ENCODE peak calls at places on chromosomes 11 and 22, in nine cellular contexts. One of them, this sample, is unnamed.

GRCh38 chr11:73244589-73245240 is 26.6 kb downstream of the P2RY2 start:
- DNase-seq in activated naive CD4-positive, alpha-beta T cell treated with anti-CD3 and anti-CD28 coated beads for 36 hours: no peak
- DNase-seq in CD4-positive, CD25-positive, alpha-beta regulatory T cell: no peak
- DNase-seq in stimulated activated naive CD8-positive, alpha-beta T cell treated with anti-CD3 and anti-CD28 coated beads, Interleukin-15, amount 100 ng/mL, for 72 hours: no peak
- DNase-seq in NCI-H1930: no peak
- DNase-seq in HuH-7.5: no peak
- DNase-seq in activated T-helper 9 cell treated with anti-CD3 and anti-CD28 coated beads, Interleukin-2, amount 50 U/mL, for 16 hours: no peak
- DNase-seq in hypothalamus: no peak
- DNase-seq in neuronal stem cell: no peak
- DNase-seq in this sample: no peak

GRCh38 chr11:96199563-96200025 is 143.4 kb downstream of the MAML2 start:
- DNase-seq in activated naive CD4-positive, alpha-beta T cell treated with anti-CD3 and anti-CD28 coated beads for 36 hours: peak
- DNase-seq in CD4-positive, CD25-positive, alpha-beta regulatory T cell: peak
- DNase-seq in stimulated activated naive CD8-positive, alpha-beta T cell treated with anti-CD3 and anti-CD28 coated beads, Interleukin-15, amount 100 ng/mL, for 72 hours: no peak
- DNase-seq in NCI-H1930: no peak
- DNase-seq in HuH-7.5: no peak
- DNase-seq in activated T-helper 9 cell treated with anti-CD3 and anti-CD28 coated beads, Interleukin-2, amount 50 U/mL, for 16 hours: peak
- DNase-seq in hypothalamus: no peak
- DNase-seq in neuronal stem cell: no peak
- DNase-seq in this sample: no peak

GRCh38 chr11:66933508-66933907 is 24.7 kb downstream of the PC start:
- DNase-seq in activated naive CD4-positive, alpha-beta T cell treated with anti-CD3 and anti-CD28 coated beads for 36 hours: no peak
- DNase-seq in CD4-positive, CD25-positive, alpha-beta regulatory T cell: no peak
- DNase-seq in stimulated activated naive CD8-positive, alpha-beta T cell treated with anti-CD3 and anti-CD28 coated beads, Interleukin-15, amount 100 ng/mL, for 72 hours: no peak
- DNase-seq in NCI-H1930: no peak
- DNase-seq in HuH-7.5: no peak
- DNase-seq in activated T-helper 9 cell treated with anti-CD3 and anti-CD28 coated beads, Interleukin-2, amount 50 U/mL, for 16 hours: no peak
- DNase-seq in hypothalamus: no peak
- DNase-seq in neuronal stem cell: no peak
- DNase-seq in this sample: no peak

GRCh38 chr11:102780491-102780918 is at the start of gene MMP10:
- DNase-seq in activated naive CD4-positive, alpha-beta T cell treated with anti-CD3 and anti-CD28 coated beads for 36 hours: no peak
- DNase-seq in CD4-positive, CD25-positive, alpha-beta regulatory T cell: no peak
- DNase-seq in stimulated activated naive CD8-positive, alpha-beta T cell treated with anti-CD3 and anti-CD28 coated beads, Interleukin-15, amount 100 ng/mL, for 72 hours: no peak
- DNase-seq in NCI-H1930: peak
- DNase-seq in HuH-7.5: no peak
- DNase-seq in activated T-helper 9 cell treated with anti-CD3 and anti-CD28 coated beads, Interleukin-2, amount 50 U/mL, for 16 hours: no peak
- DNase-seq in hypothalamus: no peak
- DNase-seq in neuronal stem cell: peak
- DNase-seq in this sample: no peak

GRCh38 chr22:49968831-49969661 is 8.5 kb downstream of the PIM3 start:
- DNase-seq in activated naive CD4-positive, alpha-beta T cell treated with anti-CD3 and anti-CD28 coated beads for 36 hours: peak
- DNase-seq in CD4-positive, CD25-positive, alpha-beta regulatory T cell: no peak
- DNase-seq in stimulated activated naive CD8-positive, alpha-beta T cell treated with anti-CD3 and anti-CD28 coated beads, Interleukin-15, amount 100 ng/mL, for 72 hours: no peak
- DNase-seq in NCI-H1930: no peak
- DNase-seq in HuH-7.5: peak
- DNase-seq in activated T-helper 9 cell treated with anti-CD3 and anti-CD28 coated beads, Interleukin-2, amount 50 U/mL, for 16 hours: no peak
- DNase-seq in hypothalamus: no peak
- DNase-seq in neuronal stem cell: no peak
- DNase-seq in this sample: no peak

GRCh38 chr11:132058211-132058772 is 687.9 kb downstream of the NTM start:
- DNase-seq in activated naive CD4-positive, alpha-beta T cell treated with anti-CD3 and anti-CD28 coated beads for 36 hours: no peak
- DNase-seq in CD4-positive, CD25-positive, alpha-beta regulatory T cell: no peak
- DNase-seq in stimulated activated naive CD8-positive, alpha-beta T cell treated with anti-CD3 and anti-CD28 coated beads, Interleukin-15, amount 100 ng/mL, for 72 hours: no peak
- DNase-seq in NCI-H1930: no peak
- DNase-seq in HuH-7.5: no peak
- DNase-seq in activated T-helper 9 cell treated with anti-CD3 and anti-CD28 coated beads, Interleukin-2, amount 50 U/mL, for 16 hours: no peak
- DNase-seq in hypothalamus: no peak
- DNase-seq in neuronal stem cell: no peak
- DNase-seq in this sample: no peak

GRCh38 chr11:15873501-15873900 is 482.8 kb downstream of the SOX6 start:
- DNase-seq in activated naive CD4-positive, alpha-beta T cell treated with anti-CD3 and anti-CD28 coated beads for 36 hours: no peak
- DNase-seq in CD4-positive, CD25-positive, alpha-beta regulatory T cell: no peak
- DNase-seq in stimulated activated naive CD8-positive, alpha-beta T cell treated with anti-CD3 and anti-CD28 coated beads, Interleukin-15, amount 100 ng/mL, for 72 hours: no peak
- DNase-seq in NCI-H1930: no peak
- DNase-seq in HuH-7.5: no peak
- DNase-seq in activated T-helper 9 cell treated with anti-CD3 and anti-CD28 coated beads, Interleukin-2, amount 50 U/mL, for 16 hours: no peak
- DNase-seq in hypothalamus: no peak
- DNase-seq in neuronal stem cell: no peak
- DNase-seq in this sample: no peak

GRCh38 chr11:31412946-31413345 is 43.3 kb downstream of the DNAJC24 start:
- DNase-seq in activated naive CD4-positive, alpha-beta T cell treated with anti-CD3 and anti-CD28 coated beads for 36 hours: no peak
- DNase-seq in CD4-positive, CD25-positive, alpha-beta regulatory T cell: no peak
- DNase-seq in stimulated activated naive CD8-positive, alpha-beta T cell treated with anti-CD3 and anti-CD28 coated beads, Interleukin-15, amount 100 ng/mL, for 72 hours: no peak
- DNase-seq in NCI-H1930: no peak
- DNase-seq in HuH-7.5: no peak
- DNase-seq in activated T-helper 9 cell treated with anti-CD3 and anti-CD28 coated beads, Interleukin-2, amount 50 U/mL, for 16 hours: no peak
- DNase-seq in hypothalamus: no peak
- DNase-seq in neuronal stem cell: no peak
- DNase-seq in this sample: no peak

GRCh38 chr22:46052331-46052771 is 75.4 kb upstream of the WNT7B start:
- DNase-seq in activated naive CD4-positive, alpha-beta T cell treated with anti-CD3 and anti-CD28 coated beads for 36 hours: no peak
- DNase-seq in CD4-positive, CD25-positive, alpha-beta regulatory T cell: no peak
- DNase-seq in stimulated activated naive CD8-positive, alpha-beta T cell treated with anti-CD3 and anti-CD28 coated beads, Interleukin-15, amount 100 ng/mL, for 72 hours: no peak
- DNase-seq in NCI-H1930: no peak
- DNase-seq in HuH-7.5: no peak
- DNase-seq in activated T-helper 9 cell treated with anti-CD3 and anti-CD28 coated beads, Interleukin-2, amount 50 U/mL, for 16 hours: no peak
- DNase-seq in hypothalamus: no peak
- DNase-seq in neuronal stem cell: no peak
- DNase-seq in this sample: no peak